ENCODE peak calls at places on chromosomes 6 and 20, in six cellular contexts. K is neural progenitor cell, P is tibial artery, X is colonic mucosa, R is uterus, U is H1. D is an unnamed sample.

GRCh38 chr6:145761584-145761983 is 26.3 kb upstream of the EPM2A start:
- DNase-seq in R (no peak), K (no peak), U (no peak), X (no peak), P (no peak), D (no peak)

GRCh38 chr6:149020319-149020718 is 273.5 kb downstream of the UST start:
- DNase-seq in U (no peak), R (no peak), X (no peak), K (no peak), P (no peak), D (no peak)

GRCh38 chr6:44256291-44257006 is 879 bp downstream of the SLC35B2 start:
- DNase-seq in X (peak; percentile 75), P (no peak), R (no peak), U (peak; percentile 60), K (no peak), D (peak; percentile 32)

GRCh38 chr6:161921602-161922400 is 647.9 kb upstream of the AGPAT4 start:
- DNase-seq in K (no peak), X (no peak), U (no peak), P (no peak), R (no peak), D (no peak)

GRCh38 chr6:144415835-144416237 is 130.7 kb downstream of the UTRN start:
- DNase-seq in R (no peak), U (no peak), X (no peak), K (no peak), P (no peak), D (no peak)

GRCh38 chr20:37777556-37777955 is 83.7 kb downstream of the CTNNBL1 start:
- DNase-seq in X (no peak), P (no peak), K (no peak), U (no peak), R (no peak), D (no peak)

GRCh38 chr20:5931411-5931810 is 18.9 kb downstream of the TRMT6 start:
- DNase-seq in R (no peak), P (no peak), U (no peak), X (no peak), K (no peak), D (no peak)

GRCh38 chr6:28349344-28349891 is 329 bp upstream of the ZKSCAN3 start:
- DNase-seq in U (no peak), X (no peak), R (no peak), P (no peak), K (no peak), D (no peak)

GRCh38 chr6:139882234-139882633 is 507.8 kb upstream of the CITED2 start:
- DNase-seq in X (no peak), R (no peak), U (no peak), P (no peak), K (no peak), D (no peak)

GRCh38 chr20:3082306-3082951 is 2.1 kb downstream of the AVP start:
- DNase-seq in U (no peak), R (no peak), X (no peak), P (no peak), K (peak; percentile 56), D (no peak)

GRCh38 chr20:23666189-23666588 is 22.6 kb downstream of the CST4 start:
- DNase-seq in X (no peak), U (no peak), K (no peak), P (no peak), R (no peak), D (no peak)

GRCh38 chr6:72248621-72249020 is 362.3 kb downstream of the RIMS1 start:
- DNase-seq in X (no peak), P (no peak), U (no peak), K (no peak), R (no peak), D (no peak)

GRCh38 chr6:156975414-156975813 is 198.2 kb downstream of the ARID1B start:
- DNase-seq in R (no peak), U (no peak), X (no peak), K (no peak), P (no peak), D (no peak)

GRCh38 chr6:87154641-87155271 is 609 bp upstream of the ZNF292 start:
- DNase-seq in X (no peak), U (no peak), P (peak; percentile 64), R (no peak), K (no peak), D (no peak)

GRCh38 chr6:55853008-55854001 is 22.1 kb downstream of the BMP5 start:
- DNase-seq in X (no peak), P (no peak), U (no peak), R (no peak), K (no peak), D (no peak)

GRCh38 chr6:151148111-151148510 is 91.7 kb upstream of the AKAP12 start:
- DNase-seq in X (no peak), P (no peak), R (no peak), K (no peak), U (no peak), D (no peak)

GRCh38 chr20:50758992-50759391 is 27.6 kb downstream of the PARD6B start:
- DNase-seq in R (no peak), U (peak; percentile 32), P (no peak), X (peak; percentile 15), K (no peak), D (no peak)

GRCh38 chr20:18802012-18802634 is 11.5 kb upstream of the SCP2D1 start:
- DNase-seq in R (no peak), K (no peak), P (no peak), U (no peak), X (no peak), D (no peak)

GRCh38 chr6:5813625-5814027 is 193.1 kb downstream of the NRN1 start:
- DNase-seq in X (no peak), K (no peak), R (no peak), U (no peak), P (no peak), D (no peak)

GRCh38 chr6:56652231-56652630 is 9.5 kb upstream of the DST start:
- DNase-seq in U (no peak), R (no peak), X (no peak), P (no peak), K (no peak), D (no peak)

GRCh38 chr6:31651602-31652191 is 764 bp downstream of the BAG6 start:
- DNase-seq in K (peak; percentile 90), R (no peak), U (no peak), P (peak; percentile 84), X (peak; percentile 78), D (peak; percentile 69)

GRCh38 chr6:13418838-13419237 is 68.6 kb downstream of the GFOD1 start:
- DNase-seq in R (no peak), U (no peak), P (no peak), K (no peak), X (no peak), D (peak; percentile 62)

GRCh38 chr6:158663465-158664167 is 13.8 kb downstream of the SYTL3 start:
- DNase-seq in P (no peak), R (no peak), U (no peak), X (no peak), K (no peak), D (no peak)

GRCh38 chr6:158660331-158660730 is 10.5 kb downstream of the SYTL3 start:
- DNase-seq in X (peak; percentile 63), U (peak; percentile 61), R (no peak), K (peak; percentile 34), P (no peak), D (peak; percentile 46)

GRCh38 chr6:158665332-158665731 is 15.5 kb downstream of the SYTL3 start:
- DNase-seq in K (no peak), P (no peak), X (peak; percentile 15), U (no peak), R (no peak), D (no peak)

GRCh38 chr6:158662607-158663464 is 13.0 kb downstream of the SYTL3 start:
- DNase-seq in X (no peak), U (no peak), R (peak; percentile 44), P (no peak), K (no peak), D (no peak)

GRCh38 chr6:158661156-158661555 is 11.3 kb downstream of the SYTL3 start:
- DNase-seq in K (no peak), X (no peak), P (no peak), U (no peak), R (no peak), D (no peak)
- TF ChIP-seq CTCF in K (no peak), X (no peak), P (no peak), U (peak; percentile 25), R (no peak), D (no peak)

GRCh38 chr20:17510548-17510947 is 20.6 kb downstream of the BFSP1 start:
- DNase-seq in X (no peak), P (no peak), K (no peak), U (no peak), R (no peak), D (no peak)
- H3K27ac ChIP-seq in X (no peak overlapping the region), P (no peak overlapping the region), K (no peak overlapping the region), U (no peak overlapping the region), R (no peak overlapping the region), D (no peak overlapping the region)

GRCh38 chr6:37696841-37697735 is 595 bp downstream of the MDGA1 start:
- DNase-seq in R (no peak), X (no peak), K (peak; percentile 55), U (peak; percentile 64), P (no peak), D (no peak)
- TF ChIP-seq CTCF in R (no peak), X (no peak), K (peak; percentile 33), U (no peak), P (peak; percentile 2), D (no peak)

GRCh38 chr6:88262372-88262771 is 96.2 kb upstream of the CNR1 start:
- DNase-seq in U (no peak), P (no peak), R (no peak), K (no peak), X (no peak), D (no peak)

GRCh38 chr6:88263591-88263990 is 97.4 kb upstream of the CNR1 start:
- DNase-seq in R (no peak), P (no peak), K (peak; percentile 23), U (no peak), X (no peak), D (no peak)

GRCh38 chr6:88268508-88268907 is 102.4 kb upstream of the CNR1 start:
- DNase-seq in K (peak; percentile 13), X (no peak), R (no peak), P (no peak), U (no peak), D (no peak)

DNA sequence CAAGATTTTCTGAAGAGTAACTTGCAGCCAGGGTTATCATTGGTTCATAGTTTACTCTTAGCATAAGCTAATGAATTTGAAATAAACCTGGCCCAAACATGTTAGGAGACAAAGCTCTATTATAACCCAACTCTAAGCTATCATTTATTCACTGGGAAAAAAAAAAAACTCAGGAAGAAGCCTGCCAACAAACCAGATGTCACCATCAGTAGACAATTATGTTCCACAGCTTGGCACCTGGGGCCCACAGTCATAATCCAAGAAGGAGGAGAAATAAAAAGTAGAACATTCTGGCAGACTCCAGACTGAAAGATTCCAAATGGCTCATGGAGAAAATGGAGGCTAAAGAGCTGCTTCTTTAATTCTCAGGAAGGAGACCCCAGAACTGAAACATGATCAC is 100.0 kb upstream of the CNR1 start:
- DNase-seq in P (no peak), U (no peak), X (no peak), R (no peak), K (no peak), D (no peak)
- H3K27ac ChIP-seq in P (no peak overlapping the region), U (no peak overlapping the region), X (no peak overlapping the region), R (no peak overlapping the region), K (no peak overlapping the region), D (no peak overlapping the region)

D was measured in body of pancreas.